ENCODE peak calls at places on chromosomes 12 and 14, in nine cellular contexts. P is HCT116, R is tibial nerve, N is suprapubic skin, K is ovary, H is body of pancreas, X is GM12891, U is lower leg skin, M is adrenal gland. Z is an unnamed sample.
A peak's percentile ranks its signal among the peaks of the same experiment; 100 is the strongest.

GRCh38 chr14:77862154-77862783 is 62.4 kb downstream of the ADCK1 start:
- DNase-seq in P (peak; percentile 45), H (peak; percentile 74), X (peak; percentile 74), M (peak; percentile 84), N (peak; percentile 87), U (peak; percentile 55), K (peak; percentile 56), R (peak; percentile 71), Z (peak; percentile 70)

GRCh38 chr12:116556964-116557706 is 2.0 kb upstream of the MAP1LC3B2 start:
- DNase-seq in U (no peak), K (no peak), X (no peak), M (no peak), P (no peak), H (no peak), N (peak; percentile 63), R (no peak), Z (peak; percentile 63)

GRCh38 chr12:81350309-81350708 is 272.4 kb downstream of the ACSS3 start:
- DNase-seq in R (no peak), P (no peak), U (no peak), X (no peak), H (no peak), K (no peak), M (no peak), N (no peak), Z (no peak)

GRCh38 chr12:84767079-84767478 is 145.5 kb downstream of the SLC6A15 start:
- DNase-seq in N (no peak), R (no peak), U (no peak), H (no peak), X (no peak), M (no peak), P (no peak), K (no peak), Z (no peak)

GRCh38 chr14:105061428-105062047 is 3.7 kb downstream of the GPR132 start:
- DNase-seq in U (no peak), R (no peak), P (no peak), N (no peak), H (no peak), X (peak; percentile 56), M (no peak), K (no peak), Z (no peak)

GRCh38 chr14:88289214-88289613 is 33.9 kb downstream of the KCNK10 start:
- DNase-seq in K (no peak), U (no peak), P (peak; percentile 1), X (no peak), R (no peak), H (no peak), M (no peak), N (no peak), Z (no peak)

GRCh38 chr14:73783107-73783727 is 68.4 kb upstream of the PTGR2 start:
- DNase-seq in U (no peak), N (no peak), R (no peak), M (no peak), H (no peak), P (no peak), K (no peak), X (no peak), Z (no peak)

GRCh38 chr14:58749066-58749669 is 111.4 kb downstream of the DACT1 start:
- DNase-seq in N (no peak), R (no peak), K (no peak), M (peak; percentile 58), U (peak; percentile 28), H (peak; percentile 14), X (peak; percentile 6), P (peak; percentile 76), Z (no peak)

GRCh38 chr12:82627799-82628198 is 58.9 kb upstream of the TMTC2 start:
- DNase-seq in X (no peak), N (no peak), R (no peak), K (no peak), U (no peak), P (peak; percentile 26), H (no peak), M (no peak), Z (no peak)

GRCh38 chr14:24188251-24189058 is at the start of gene IPO4:
- DNase-seq in N (peak; percentile 97), H (peak; percentile 96), X (peak; percentile 99), K (peak; percentile 96), R (peak; percentile 82), P (peak; percentile 95), U (peak; percentile 96), M (peak; percentile 98), Z (peak; percentile 97)

GRCh38 chr14:74875941-74876913 is at the start of gene PROX2:
- DNase-seq in N (no peak), P (no peak), K (no peak), X (no peak), R (no peak), M (no peak), U (no peak), H (no peak), Z (no peak)

GRCh38 chr14:45716506-45716905 is 463.5 kb upstream of the MIS18BP1 start:
- DNase-seq in U (no peak), M (no peak), N (no peak), P (no peak), H (no peak), X (no peak), K (no peak), R (no peak), Z (no peak)

GRCh38 chr12:93060071-93060665 is 131.1 kb upstream of the EEA1 start:
- DNase-seq in H (no peak), K (no peak), U (no peak), X (peak; percentile 31), M (no peak), N (no peak), P (no peak), R (no peak), Z (no peak)

GRCh38 chr14:24196071-24197061 is 1.1 kb upstream of the TM9SF1 start:
- DNase-seq in N (no peak), H (no peak), U (no peak), R (no peak), M (no peak), X (no peak), P (no peak), K (no peak), Z (no peak)

GRCh38 chr14:105047283-105048016 is 17.8 kb downstream of the GPR132 start:
- DNase-seq in N (no peak), R (no peak), H (no peak), P (no peak), U (no peak), K (no peak), M (no peak), X (no peak), Z (no peak)

GRCh38 chr14:50874842-50875241 is 3.0 kb downstream of the ABHD12B start:
- DNase-seq in N (no peak), R (no peak), H (no peak), K (no peak), U (no peak), M (no peak), P (no peak), X (no peak), Z (no peak)

GRCh38 chr12:68538722-68539614 is 71.7 kb upstream of the RAP1B start:
- DNase-seq in P (no peak), N (peak; percentile 84), X (no peak), H (no peak), K (peak; percentile 51), R (peak; percentile 67), M (peak; percentile 33), U (peak; percentile 27), Z (no peak)

GRCh38 chr12:108730337-108731104 is 797 bp downstream of the CORO1C start:
- DNase-seq in M (peak; percentile 68), P (peak; percentile 12), X (peak; percentile 30), K (peak; percentile 72), U (peak; percentile 57), H (peak; percentile 60), R (peak; percentile 43), N (peak; percentile 88), Z (peak; percentile 66)
- TF ChIP-seq POLR2A in M (peak; percentile 73), P (no peak), X (peak; percentile 68), K (peak; percentile 63), U (no peak), H (peak; percentile 44), R (peak; percentile 56), N (no peak), Z (peak; percentile 17)

GRCh38 chr14:60161176-60162107 is 3.8 kb downstream of the DHRS7 start:
- DNase-seq in U (peak; percentile 31), P (no peak), H (no peak), R (no peak), X (no peak), M (peak; percentile 69), K (peak; percentile 54), N (no peak), Z (no peak)
- TF ChIP-seq POLR2A in U (no peak), P (no peak), H (no peak), R (no peak), X (no peak), M (peak; percentile 56), K (no peak), N (no peak), Z (no peak)

GRCh38 chr12:109880049-109880931 is at the start of gene GLTP:
- DNase-seq in N (peak; percentile 84), K (peak; percentile 80), P (peak; percentile 45), M (peak; percentile 80), R (peak; percentile 73), H (peak; percentile 89), U (peak; percentile 67), X (peak; percentile 97), Z (peak; percentile 79)
- TF ChIP-seq POLR2A in N (no peak), K (peak; percentile 60), P (no peak), M (peak; percentile 56), R (peak; percentile 70), H (no peak), U (no peak), X (no peak), Z (no peak)

DNA sequence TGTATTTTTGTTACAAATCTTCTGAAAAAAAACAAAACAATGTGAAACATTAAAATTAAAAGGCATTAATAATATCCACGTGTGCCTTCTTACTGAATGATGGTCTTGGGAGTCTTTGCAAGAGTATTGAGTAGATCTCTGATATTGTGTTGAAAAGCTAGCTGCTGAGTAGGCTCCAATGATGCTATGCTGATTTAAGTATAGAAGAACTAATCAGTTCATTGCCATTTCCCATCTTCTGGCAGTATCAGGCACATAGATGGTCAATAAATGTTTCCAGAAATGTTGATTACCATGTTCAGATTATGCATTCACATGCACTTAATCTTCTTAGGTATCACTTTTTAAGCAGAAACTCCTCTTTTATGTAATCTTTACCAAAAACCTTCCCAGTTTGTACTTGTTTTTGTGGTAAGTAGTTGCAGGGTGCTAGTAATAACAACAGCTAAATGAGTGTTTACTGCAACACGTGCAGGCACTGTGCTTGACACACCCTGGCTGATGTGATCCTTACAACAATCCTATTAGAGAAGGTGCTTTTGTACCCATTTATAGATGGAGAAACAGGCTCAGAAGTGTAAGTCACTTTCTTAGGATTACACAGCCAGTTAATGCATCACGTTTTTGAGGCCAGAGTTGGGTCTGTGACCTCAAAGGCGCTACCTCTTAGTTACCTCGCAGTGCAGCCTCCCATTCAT is 46.8 kb downstream of the EID3 start:
- DNase-seq in X (no peak), N (no peak), K (no peak), M (no peak), H (no peak), U (no peak), P (no peak), R (no peak), Z (no peak)
- TF ChIP-seq POLR2A in X (no peak), N (no peak), K (no peak), M (no peak), H (no peak), U (no peak), P (no peak), R (no peak), Z (no peak)